ENCODE peak calls at places on chromosomes 5 and 9, in ten cellular contexts. M, U, P, X, H, T, W, E, A and Q are unnamed samples. For H3K36me3 and H3K27me3, the result is how much of the 10 kb centered on the place peaks cover.

GRCh38 chr5:44774279-44774880 is 34.4 kb upstream of the MRPS30 start:
- DNase-seq in H (no peak), W (peak), T (no peak), M (no peak), P (peak), X (no peak), A (no peak), E (peak), U (peak), Q (peak)

GRCh38 chr5:172802585-172803176 is 31.4 kb upstream of the ERGIC1 start:
- DNase-seq in H (no peak), T (no peak), M (no peak), U (no peak), A (no peak), E (peak), W (peak), X (no peak), P (no peak), Q (no peak)

GRCh38 chr5:147234825-147235635 is at the start of gene STK32A:
- DNase-seq in P (peak), X (no peak), H (no peak), U (no peak), A (peak), E (peak), W (peak), T (peak), M (peak), Q (peak)

GRCh38 chr5:128572546-128573339 is 34.7 kb upstream of the FBN2 start:
- DNase-seq in U (no peak), P (no peak), H (no peak), X (no peak), E (peak), W (peak), T (no peak), M (no peak), A (no peak), Q (no peak)

GRCh38 chr9:133331641-133332380 is 4.2 kb downstream of the SURF6 start:
- DNase-seq in E (no peak), U (no peak), T (no peak), M (peak), X (no peak), H (no peak), P (no peak), A (no peak), W (no peak), Q (no peak)

GRCh38 chr9:137437691-137438590 is 3.2 kb downstream of the ENTPD8 start:
- DNase-seq in X (no peak), U (no peak), T (no peak), P (no peak), A (no peak), E (no peak), M (peak), H (no peak), W (no peak), Q (peak)

GRCh38 chr5:108788142-108788541 is 40.4 kb downstream of the FER start:
- DNase-seq in T (peak), W (no peak), A (no peak), H (no peak), X (no peak), M (peak), E (no peak), U (no peak), P (no peak), Q (no peak)

GRCh38 chr5:152290181-152290580 is 114.9 kb downstream of the NMUR2 start:
- DNase-seq in H (no peak), X (no peak), U (no peak), M (no peak), W (no peak), E (no peak), P (no peak), T (no peak), A (no peak), Q (no peak)

GRCh38 chr5:9423611-9424010 is 122.3 kb downstream of the SEMA5A start:
- DNase-seq in H (no peak), X (no peak), U (no peak), W (no peak), M (no peak), E (no peak), P (no peak), A (no peak), T (no peak), Q (no peak)

GRCh38 chr9:110807956-110808598 is 139.5 kb downstream of the MUSK start:
- DNase-seq in U (no peak), X (no peak), T (no peak), W (peak), E (peak), P (no peak), M (no peak), H (no peak), A (no peak), Q (no peak)

GRCh38 chr5:160516696-160517530 is 95.3 kb downstream of the PTTG1 start:
- DNase-seq in T (no peak), A (peak), W (peak), U (no peak), E (no peak), P (no peak), H (no peak), M (no peak), X (no peak), Q (no peak)

GRCh38 chr5:96734871-96735325 is 72.7 kb downstream of the CAST start:
- DNase-seq in X (no peak), H (no peak), E (peak), W (no peak), M (no peak), T (no peak), A (no peak), P (no peak), U (peak), Q (no peak)
- H3K4me3 ChIP-seq in X (no peak), H (no peak), E (no peak), W (no peak), M (no peak), T (no peak), A (no peak), P (no peak), U (peak), Q (no peak)

GRCh38 chr5:74767579-74767913 is 497 bp downstream of the NSA2 start:
- DNase-seq in U (peak), H (no peak), A (peak), T (peak), M (no peak), X (no peak), E (peak), W (peak), P (peak), Q (no peak)

GRCh38 chr5:74766887-74767578 is at the start of the genes GFM2 and NSA2:
- DNase-seq in E (peak), W (peak), P (peak), H (peak), A (peak), U (peak), X (peak), T (peak), M (peak), Q (peak)

GRCh38 chr5:74766348-74766886 is 500 bp downstream of the GFM2 start:
- DNase-seq in U (peak), H (no peak), T (no peak), P (peak), M (no peak), X (peak), A (no peak), E (peak), W (peak), Q (peak)

DNA sequence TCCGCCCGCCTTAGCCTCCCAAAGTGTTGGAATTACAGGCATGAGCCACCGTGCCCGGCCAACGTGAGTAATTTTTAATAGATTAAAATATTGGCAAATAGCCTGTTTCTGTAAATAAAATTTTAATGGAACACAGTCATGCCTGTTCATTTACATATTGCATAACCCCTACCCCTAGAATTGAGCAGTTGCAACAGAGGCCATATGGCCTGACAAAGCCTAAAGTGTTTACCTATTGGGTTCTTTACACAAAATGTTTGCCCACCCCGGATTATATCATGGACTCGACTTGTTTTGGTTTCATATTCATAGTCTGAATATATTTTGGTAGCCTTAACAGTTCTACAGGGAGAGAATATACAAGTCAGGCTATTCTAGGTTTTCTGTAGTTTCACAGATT is 5.3 kb downstream of the NSA2 start:
- DNase-seq in U (no peak), A (no peak), X (no peak), E (no peak), M (no peak), H (no peak), T (no peak), P (no peak), W (no peak), Q (no peak)
- H3K36me3 ChIP-seq in U (under half), A (half or more), X (half or more), E (under half), M (half or more), H (under half), T (half or more), P (half or more), W (under half), Q (under half)

GRCh38 chr9:38422555-38423245 is 1.6 kb downstream of the IGFBPL1 start:
- DNase-seq in X (no peak), U (no peak), H (no peak), P (no peak), E (no peak), M (no peak), W (no peak), T (no peak), A (no peak), Q (no peak)
- H3K27me3 ChIP-seq in X (under half), U (under half), H (under half), P (under half), E (under half), M (under half), W (under half), T (half or more), A (under half), Q (under half)

GRCh38 chr9:97571664-97572063 is 61.5 kb downstream of the TSTD2 start:
- DNase-seq in P (no peak), W (no peak), M (no peak), A (peak), X (no peak), E (no peak), H (no peak), T (no peak), U (no peak), Q (no peak)

GRCh38 chr9:97568461-97569275 is 64.5 kb downstream of the TSTD2 start:
- DNase-seq in T (no peak), A (no peak), P (no peak), E (no peak), M (no peak), H (no peak), W (no peak), X (no peak), U (no peak), Q (no peak)

GRCh38 chr9:97572892-97573365 is 60.2 kb downstream of the TSTD2 start:
- DNase-seq in P (no peak), W (no peak), A (peak), X (no peak), H (no peak), T (no peak), U (no peak), E (no peak), M (no peak), Q (no peak)

GRCh38 chr9:97572196-97572891 is 60.8 kb downstream of the TSTD2 start:
- DNase-seq in A (peak), M (no peak), W (no peak), P (no peak), X (no peak), T (no peak), H (no peak), E (no peak), U (no peak), Q (no peak)

DNA sequence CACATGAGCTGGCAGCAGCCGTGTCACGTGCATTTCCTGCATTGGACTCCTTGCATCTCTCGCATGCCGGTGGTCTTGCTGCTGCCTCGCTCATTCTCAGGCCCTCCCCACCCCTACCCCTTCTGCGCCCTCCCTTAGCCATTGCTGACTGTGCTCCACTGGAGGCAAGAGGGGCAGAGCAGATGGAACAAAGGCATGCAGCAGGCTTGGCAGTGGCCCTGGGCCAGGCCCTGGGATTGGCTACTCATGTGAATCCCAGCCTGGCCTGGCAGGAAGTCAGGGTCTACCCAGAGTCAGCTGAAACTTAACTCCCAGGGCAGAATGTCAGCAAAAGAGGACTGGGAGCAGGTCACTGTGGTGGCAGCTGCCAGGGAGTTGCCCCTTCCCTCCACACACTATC is 62.3 kb downstream of the TSTD2 start:
- DNase-seq in W (no peak), P (no peak), U (no peak), T (no peak), E (no peak), X (no peak), A (peak), H (no peak), M (no peak), Q (no peak)
- H3K4me3 ChIP-seq in W (no peak), P (no peak), U (no peak), T (no peak), E (no peak), X (no peak), A (no peak), H (no peak), M (no peak), Q (no peak)

GRCh38 chr5:43303242-43303641 is 10.0 kb downstream of the HMGCS1 start:
- DNase-seq in U (no peak), H (no peak), A (peak), E (no peak), P (no peak), M (no peak), T (no peak), X (no peak), W (no peak), Q (no peak)
- H3K36me3 ChIP-seq in U (half or more), H (under half), A (under half), E (under half), P (half or more), M (under half), T (under half), X (half or more), W (under half), Q (under half)

DNA sequence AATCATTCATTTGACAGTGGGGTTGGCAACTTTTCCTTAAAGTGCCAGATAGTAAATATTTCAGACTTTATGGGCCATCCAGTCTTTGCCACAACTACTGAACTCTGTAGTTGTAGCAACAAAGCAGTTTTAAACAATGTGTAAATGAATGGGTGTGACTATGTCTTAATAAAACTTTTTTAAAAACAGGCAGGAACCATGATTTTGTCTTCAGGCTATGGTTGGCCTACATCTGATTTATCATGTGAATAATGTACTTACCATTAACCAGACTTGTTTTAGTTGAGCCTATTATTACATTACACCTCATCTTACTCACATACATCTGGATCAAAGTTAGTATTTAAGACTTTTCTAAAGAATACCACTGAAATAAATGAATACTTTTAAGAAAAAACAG is 361.6 kb downstream of the GABRG2 start:
- DNase-seq in M (no peak), A (no peak), W (no peak), T (no peak), P (no peak), E (no peak), H (no peak), X (no peak), U (no peak), Q (no peak)
- H3K27me3 ChIP-seq in M (under half), A (under half), W (under half), T (under half), P (under half), E (under half), H (under half), X (under half), U (under half), Q (under half)

GRCh38 chr9:693460-694390 is 147.8 kb upstream of the DMRT1 start:
- DNase-seq in H (no peak), U (no peak), P (no peak), M (no peak), E (peak), T (peak), A (no peak), W (no peak), X (no peak), Q (no peak)
- H3K4me3 ChIP-seq in H (peak), U (no peak), P (no peak), M (peak), E (peak), T (no peak), A (no peak), W (peak), X (no peak), Q (no peak)